ENCODE peak calls at places on chromosome 7, in ten cellular contexts. V is HFF-Myc, S is GM23248, T is left colon, F is NCI-H82, C is pons, Q is HT-29, B is hypothalamus, N is RWPE1, L is renal cortical epithelial cell. M is an unnamed sample.

GRCh38 chr7:140229591-140230516 is 53.1 kb upstream of the KDM7A start:
- DNase-seq in V (no peak), S (no peak), T (peak), F (no peak), C (no peak), Q (peak), B (no peak), N (no peak), L (no peak), M (no peak)

GRCh38 chr7:144670251-144670650 is 165.6 kb downstream of the TPK1 start:
- DNase-seq in V (no peak), S (peak), T (no peak), F (peak), C (peak), Q (peak), B (no peak), N (peak), L (peak), M (peak)

GRCh38 chr7:30380294-30380693 is 95.9 kb downstream of the ZNRF2 start:
- DNase-seq in V (no peak), S (no peak), T (no peak), F (no peak), C (no peak), Q (no peak), B (no peak), N (no peak), L (no peak), M (no peak)

GRCh38 chr7:84688671-84689070 is 494.1 kb upstream of the SEMA3A start:
- DNase-seq in V (no peak), S (peak), T (no peak), F (no peak), C (no peak), Q (no peak), B (no peak), N (no peak), L (no peak), M (peak)

GRCh38 chr7:36944843-36945242 is 220.5 kb upstream of the AOAH start:
- DNase-seq in V (no peak), S (no peak), T (no peak), F (no peak), C (no peak), Q (no peak), B (no peak), N (no peak), L (no peak), M (no peak)

GRCh38 chr7:111860248-111860647 is 298.0 kb upstream of the IMMP2L start:
- DNase-seq in V (no peak), S (no peak), T (no peak), F (no peak), C (no peak), Q (no peak), B (no peak), N (no peak), L (no peak), M (no peak)

GRCh38 chr7:48250441-48250951 is 79.2 kb downstream of the ABCA13 start:
- DNase-seq in V (no peak), S (peak), T (no peak), F (no peak), C (no peak), Q (no peak), B (no peak), N (peak), L (no peak), M (no peak)

GRCh38 chr7:92765725-92766124 is 70.6 kb downstream of the CDK6 start:
- DNase-seq in V (no peak), S (peak), T (no peak), F (no peak), C (no peak), Q (peak), B (no peak), N (peak), L (peak), M (peak)

GRCh38 chr7:101168412-101169049 is 3.2 kb upstream of the VGF start:
- DNase-seq in V (no peak), S (no peak), T (no peak), F (no peak), C (no peak), Q (no peak), B (no peak), N (no peak), L (no peak), M (no peak)

GRCh38 chr7:11474902-11475585 is 357.0 kb downstream of the THSD7A start:
- DNase-seq in V (no peak), S (no peak), T (no peak), F (peak), C (no peak), Q (no peak), B (no peak), N (no peak), L (peak), M (no peak)

GRCh38 chr7:57821438-57822382 is 371.7 kb downstream of the ZNF716 start:
- DNase-seq in V (no peak), S (no peak), T (no peak), F (no peak), C (no peak), Q (no peak), B (no peak), N (no peak), L (no peak), M (no peak)

GRCh38 chr7:41107330-41107937 is 595.5 kb downstream of the INHBA start:
- DNase-seq in V (peak), S (peak), T (no peak), F (no peak), C (no peak), Q (peak), B (no peak), N (peak), L (peak), M (no peak)

GRCh38 chr7:135180122-135180521 is 9.6 kb upstream of the CYREN start:
- DNase-seq in V (no peak), S (no peak), T (no peak), F (no peak), C (no peak), Q (no peak), B (no peak), N (no peak), L (peak), M (no peak)

GRCh38 chr7:33547880-33548279 is 357.5 kb upstream of the BMPER start:
- DNase-seq in V (no peak), S (no peak), T (no peak), F (no peak), C (no peak), Q (no peak), B (no peak), N (no peak), L (peak), M (no peak)

GRCh38 chr7:129376778-129377700 is 57.2 kb upstream of the STRIP2 start:
- DNase-seq in V (no peak), S (peak), T (no peak), F (no peak), C (no peak), Q (no peak), B (no peak), N (peak), L (peak), M (no peak)

GRCh38 chr7:111010833-111011232 is 80.1 kb upstream of the LRRN3 start:
- DNase-seq in V (no peak), S (no peak), T (no peak), F (no peak), C (no peak), Q (no peak), B (no peak), N (no peak), L (no peak), M (no peak)

GRCh38 chr7:21941570-21942224 is 4.0 kb downstream of the CDCA7L start:
- DNase-seq in V (no peak), S (peak), T (no peak), F (no peak), C (no peak), Q (no peak), B (no peak), N (peak), L (peak), M (no peak)

GRCh38 chr7:157001920-157002818 is 8.3 kb downstream of the MNX1 start:
- DNase-seq in V (no peak), S (no peak), T (no peak), F (no peak), C (no peak), Q (no peak), B (no peak), N (no peak), L (no peak), M (no peak)

GRCh38 chr7:31890198-31890597 is 180.0 kb downstream of the PDE1C start:
- DNase-seq in V (no peak), S (peak), T (no peak), F (no peak), C (peak), Q (no peak), B (no peak), N (peak), L (no peak), M (no peak)

GRCh38 chr7:133135451-133135850 is 53.6 kb upstream of the CHCHD3 start:
- DNase-seq in V (no peak), S (peak), T (no peak), F (no peak), C (no peak), Q (no peak), B (no peak), N (no peak), L (no peak), M (no peak)

GRCh38 chr7:44244282-44244681 is 43.5 kb downstream of the YKT6 start:
- DNase-seq in V (no peak), S (peak), T (no peak), F (peak), C (no peak), Q (peak), B (no peak), N (no peak), L (no peak), M (peak)

GRCh38 chr7:27193335-27194001 is 6.4 kb downstream of the HOXA13 start:
- DNase-seq in V (no peak), S (no peak), T (peak), F (no peak), C (no peak), Q (peak), B (no peak), N (no peak), L (no peak), M (no peak)

M was measured in NCI-H460.